ENCODE peak calls at places on chromosomes 4 and X, in ten cellular contexts. W, G, X, I, V, F, A, B, J and O are unnamed samples.

GRCh38 chrX:96502507-96502906 is 182.1 kb upstream of the DIAPH2 start:
- DNase-seq in W (no peak), G (no peak), X (no peak), I (no peak), V (no peak), F (no peak), A (no peak), B (no peak), J (no peak), O (no peak)

GRCh38 chr4:11050766-11051165 is 366.2 kb upstream of the CLNK start:
- DNase-seq in W (no peak), G (no peak), X (no peak), I (no peak), V (no peak), F (no peak), A (no peak), B (no peak), J (no peak), O (no peak)

GRCh38 chr4:183370786-183371185 is 48.6 kb upstream of the CLDN24 start:
- DNase-seq in W (no peak), G (no peak), X (no peak), I (no peak), V (no peak), F (no peak), A (no peak), B (no peak), J (no peak), O (no peak)

GRCh38 chr4:3206439-3207100 is 42.4 kb upstream of the MSANTD1 start:
- DNase-seq in W (no peak), G (no peak), X (no peak), I (no peak), V (no peak), F (no peak), A (no peak), B (no peak), J (no peak), O (no peak)

GRCh38 chr4:7571001-7571400 is 136.3 kb upstream of the PSAPL1 start:
- DNase-seq in W (no peak), G (no peak), X (no peak), I (no peak), V (no peak), F (no peak), A (no peak), B (no peak), J (no peak), O (no peak)

GRCh38 chr4:53767503-53767902 is 176.2 kb upstream of the LNX1 start:
- DNase-seq in W (no peak), G (peak), X (no peak), I (no peak), V (peak), F (no peak), A (peak), B (peak), J (peak), O (no peak)

GRCh38 chr4:140326395-140326993 is 47.0 kb upstream of the SCOC start:
- DNase-seq in W (no peak), G (peak), X (no peak), I (no peak), V (no peak), F (no peak), A (peak), B (peak), J (peak), O (peak)

GRCh38 chrX:27675493-27675892 is 85.3 kb downstream of the DCAF8L2 start:
- DNase-seq in W (no peak), G (no peak), X (no peak), I (no peak), V (peak), F (no peak), A (peak), B (no peak), J (no peak), O (no peak)

GRCh38 chr4:74097161-74097560 is 1.8 kb downstream of the CXCL2 start:
- DNase-seq in W (no peak), G (no peak), X (no peak), I (no peak), V (no peak), F (no peak), A (no peak), B (no peak), J (no peak), O (no peak)

GRCh38 chrX:125205918-125206665 is 113.6 kb upstream of the TEX13C start:
- DNase-seq in W (no peak), G (no peak), X (no peak), I (no peak), V (no peak), F (no peak), A (no peak), B (no peak), J (no peak), O (peak)

GRCh38 chr4:83455300-83456183 is at the start of the genes HELQ and MRPS18C:
- DNase-seq in W (peak), G (peak), X (peak), I (peak), V (peak), F (peak), A (peak), B (peak), J (peak), O (peak)

GRCh38 chrX:43970528-43970927 is 2.7 kb downstream of the NDP start:
- DNase-seq in W (no peak), G (peak), X (no peak), I (no peak), V (peak), F (no peak), A (peak), B (no peak), J (peak), O (no peak)

GRCh38 chr4:173182403-173182802 is 13.8 kb downstream of the GALNT7 start:
- DNase-seq in W (no peak), G (peak), X (no peak), I (no peak), V (peak), F (no peak), A (peak), B (peak), J (peak), O (no peak)

GRCh38 chr4:169024762-169025161 is 14.7 kb upstream of the CBR4 start:
- DNase-seq in W (peak), G (peak), X (no peak), I (no peak), V (peak), F (no peak), A (no peak), B (peak), J (peak), O (peak)

GRCh38 chrX:56788717-56789122 is 59.7 kb downstream of the NBDY start:
- DNase-seq in W (peak), G (no peak), X (no peak), I (no peak), V (no peak), F (peak), A (no peak), B (peak), J (no peak), O (no peak)

GRCh38 chrX:17787557-17787956 is 50.3 kb downstream of the SCML1 start:
- DNase-seq in W (no peak), G (no peak), X (no peak), I (no peak), V (no peak), F (no peak), A (no peak), B (no peak), J (no peak), O (no peak)

GRCh38 chr4:47829438-47829837 is 8.4 kb downstream of the CORIN start:
- DNase-seq in W (no peak), G (no peak), X (no peak), I (no peak), V (no peak), F (peak), A (no peak), B (no peak), J (no peak), O (no peak)

GRCh38 chrX:38847206-38847902 is 46.1 kb downstream of the MID1IP1 start:
- DNase-seq in W (no peak), G (no peak), X (no peak), I (no peak), V (no peak), F (no peak), A (no peak), B (no peak), J (no peak), O (no peak)

GRCh38 chr4:54063224-54063623 is 1.2 kb downstream of the CHIC2 start:
- DNase-seq in W (no peak), G (peak), X (no peak), I (no peak), V (peak), F (no peak), A (no peak), B (peak), J (peak), O (peak)

GRCh38 chr4:153114771-153115321 is 89.4 kb upstream of the TRIM2 start:
- DNase-seq in W (no peak), G (peak), X (no peak), I (no peak), V (peak), F (no peak), A (no peak), B (peak), J (peak), O (no peak)

GRCh38 chrX:10395179-10395578 is 225.2 kb downstream of the MID1 start:
- DNase-seq in W (no peak), G (peak), X (no peak), I (no peak), V (no peak), F (no peak), A (no peak), B (peak), J (no peak), O (no peak)

GRCh38 chrX:12228862-12229261 is 90.6 kb downstream of the FRMPD4 start:
- DNase-seq in W (no peak), G (no peak), X (no peak), I (no peak), V (peak), F (no peak), A (no peak), B (no peak), J (no peak), O (no peak)

GRCh38 chrX:135951291-135951690 is 22.5 kb downstream of the MMGT1 start:
- DNase-seq in W (no peak), G (no peak), X (no peak), I (no peak), V (no peak), F (no peak), A (no peak), B (no peak), J (no peak), O (no peak)

GRCh38 chrX:112510629-112511028 is 169.1 kb downstream of the LHFPL1 start:
- DNase-seq in W (no peak), G (no peak), X (no peak), I (no peak), V (no peak), F (no peak), A (no peak), B (no peak), J (no peak), O (no peak)